ENCODE peak calls at places on chromosomes 13 and 19, in four cellular contexts. G is ACHN, X is dermis microvascular lymphatic vessel endothelial cell, O is NAMALWA. D is an unnamed sample.

GRCh38 chr19:17041994-17042393 is 15.4 kb upstream of the CPAMD8 start:
- DNase-seq in G (no peak), X (no peak), O (no peak), D (no peak)

GRCh38 chr13:50104493-50104892 is 89.2 kb downstream of the KCNRG start:
- DNase-seq in G (no peak), X (no peak), O (no peak), D (no peak)

GRCh38 chr19:54017266-54017665 is 25.8 kb downstream of the CACNG6 start:
- DNase-seq in G (no peak), X (no peak), O (no peak), D (peak; percentile 23)

GRCh38 chr13:112136095-112136494 is 69.1 kb downstream of the SOX1 start:
- DNase-seq in G (no peak), X (no peak), O (no peak), D (no peak)

GRCh38 chr13:96091164-96091931 is 1.4 kb downstream of the HS6ST3 start:
- DNase-seq in G (no peak), X (no peak), O (no peak), D (no peak)

GRCh38 chr19:28843771-28844492 is 369.0 kb downstream of the UQCRFS1 start:
- DNase-seq in G (no peak), X (no peak), O (no peak), D (no peak)

GRCh38 chr19:18433039-18433691 is 4.8 kb downstream of the ISYNA1 start:
- DNase-seq in G (no peak), X (no peak), O (no peak), D (no peak)

GRCh38 chr13:107612376-107612775 is 603.0 kb downstream of the LIG4 start:
- DNase-seq in G (no peak), X (no peak), O (no peak), D (no peak)

GRCh38 chr19:56217039-56217949 is 15.2 kb downstream of the ZSCAN5C start:
- DNase-seq in G (no peak), X (no peak), O (no peak), D (no peak)

GRCh38 chr13:57557979-57558529 is 73.5 kb upstream of the PCDH17 start:
- DNase-seq in G (peak; percentile 42), X (no peak), O (peak; percentile 68), D (peak; percentile 81)

GRCh38 chr19:4064551-4065260 is 2.0 kb downstream of the ZBTB7A start:
- DNase-seq in G (peak; percentile 41), X (no peak), O (peak; percentile 54), D (peak; percentile 22)

GRCh38 chr19:3284759-3285646 is 60.5 kb downstream of the CELF5 start:
- DNase-seq in G (peak; percentile 72), X (no peak), O (peak; percentile 87), D (peak; percentile 85)

GRCh38 chr13:109427148-109427547 is 359.2 kb downstream of the IRS2 start:
- DNase-seq in G (no peak), X (no peak), O (no peak), D (no peak)

GRCh38 chr19:29495091-29495490 is 30.7 kb upstream of the VSTM2B start:
- DNase-seq in G (no peak), X (no peak), O (no peak), D (no peak)

GRCh38 chr13:85277753-85278152 is 521.5 kb downstream of the SLITRK6 start:
- DNase-seq in G (peak; percentile 7), X (no peak), O (no peak), D (no peak)

GRCh38 chr13:47598340-47598911 is 402.6 kb downstream of the SUCLA2 start:
- DNase-seq in G (peak; percentile 5), X (no peak), O (peak; percentile 10), D (peak; percentile 53)

GRCh38 chr19:17125728-17126677 is 50.4 kb downstream of the MYO9B start:
- DNase-seq in G (no peak), X (no peak), O (peak; percentile 66), D (no peak)

GRCh38 chr13:98875146-98875729 is 102.6 kb downstream of the DOCK9 start:
- DNase-seq in G (no peak), X (no peak), O (no peak), D (no peak)

GRCh38 chr13:73849292-73849691 is 284.9 kb downstream of the KLF12 start:
- DNase-seq in G (peak; percentile 51), X (no peak), O (peak; percentile 55), D (peak; percentile 74)

GRCh38 chr13:53775807-53776206 is 747.2 kb downstream of the OLFM4 start:
- DNase-seq in G (no peak), X (no peak), O (no peak), D (no peak)

GRCh38 chr13:27036236-27036981 is 135.2 kb downstream of the USP12 start:
- DNase-seq in G (no peak), X (no peak), O (no peak), D (no peak)

GRCh38 chr13:106533940-106534843 is 1.3 kb downstream of the EFNB2 start:
- DNase-seq in G (peak; percentile 61), X (no peak), O (no peak), D (no peak)

GRCh38 chr13:35723820-35724219 is 247.3 kb upstream of the MAB21L1 start:
- DNase-seq in G (no peak), X (peak; percentile 31), O (no peak), D (peak; percentile 94)

GRCh38 chr13:74061939-74062595 is 72.1 kb downstream of the KLF12 start:
- DNase-seq in G (no peak), X (no peak), O (peak; percentile 76), D (peak; percentile 20)

GRCh38 chr13:43119206-43119605 is 95.8 kb downstream of the DNAJC15 start:
- DNase-seq in G (no peak), X (no peak), O (no peak), D (no peak)

GRCh38 chr19:12939292-12939606 is 840 bp downstream of the CALR start:
- DNase-seq in G (no peak), X (no peak), O (peak; percentile 60), D (no peak)

GRCh38 chr19:45177817-45178261 is at the start of gene TRAPPC6A:
- DNase-seq in G (peak; percentile 51), X (no peak), O (no peak), D (peak; percentile 87)

GRCh38 chr19:36047835-36048234 is 6.2 kb downstream of the THAP8 start:
- DNase-seq in G (no peak), X (no peak), O (no peak), D (no peak)

GRCh38 chr13:22220186-22221160 is 549.6 kb downstream of the FGF9 start:
- DNase-seq in G (no peak), X (no peak), O (no peak), D (no peak)

GRCh38 chr19:42281175-42282035 is 12.4 kb downstream of the CIC start:
- DNase-seq in G (peak; percentile 37), X (no peak), O (peak; percentile 58), D (peak; percentile 77)

GRCh38 chr19:38513762-38514167 is 80.3 kb downstream of the RYR1 start:
- DNase-seq in G (no peak), X (no peak), O (peak; percentile 38), D (peak; percentile 9)

GRCh38 chr13:24066405-24067292 is 93.9 kb upstream of the SPATA13 start:
- DNase-seq in G (no peak), X (no peak), O (no peak), D (no peak)